ENCODE peak calls at places on chromosomes 11 and 22, in six cellular contexts. X is mucosa of descending colon; M is activated naive CD8-positive, alpha-beta T cell treated with anti-CD3 and anti-CD28 coated beads, Interleukin-2, amount 10 ng/mL, durations not matched to agents 7 days and 5 days; K is HCT116; D is Right ventricle myocardium inferior; U is left ventricle myocardium superior. Z is an unnamed sample.

GRCh38 chr22:19916941-19917340 is 24.6 kb upstream of the COMT start:
- ATAC-seq in X (no peak), M (no peak), K (no peak), D (no peak), U (no peak), Z (no peak)

GRCh38 chr11:61542661-61543060 is 34.1 kb downstream of the LRRC10B start:
- ATAC-seq in X (no peak), M (no peak), K (no peak), D (no peak), U (no peak), Z (no peak)

GRCh38 chr22:31652129-31652528 is 9.9 kb downstream of the PISD start:
- ATAC-seq in X (no peak), M (no peak), K (no peak), D (no peak), U (peak; percentile 24), Z (peak; percentile 51)

GRCh38 chr11:15697437-15698236 is 582.9 kb downstream of the INSC start:
- ATAC-seq in X (no peak), M (no peak), K (no peak), D (no peak), U (no peak), Z (no peak)

GRCh38 chr11:104907521-104908185 is 9.4 kb upstream of the CASP12 start:
- ATAC-seq in X (no peak), M (peak; percentile 84), K (no peak), D (no peak), U (no peak), Z (peak; percentile 92)

GRCh38 chr11:65726660-65727059 is 6.1 kb upstream of the RNASEH2C start:
- ATAC-seq in X (peak; percentile 20), M (no peak), K (peak; percentile 54), D (no peak), U (no peak), Z (no peak)

GRCh38 chr11:62855571-62856332 is 16.4 kb upstream of the WDR74 start:
- ATAC-seq in X (peak; percentile 98), M (peak; percentile 89), K (peak; percentile 80), D (peak; percentile 99), U (peak; percentile 97), Z (peak; percentile 79)

GRCh38 chr11:26048271-26048670 is 283.7 kb upstream of the ANO3 start:
- ATAC-seq in X (no peak), M (no peak), K (no peak), D (peak; percentile 96), U (peak; percentile 98), Z (no peak)

GRCh38 chr11:47478651-47479329 is 29.9 kb upstream of the RAPSN start:
- ATAC-seq in X (no peak), M (no peak), K (no peak), D (peak; percentile 87), U (peak; percentile 77), Z (no peak)